ENCODE peak calls at places on chromosome 13, in five cellular contexts. One of them, this sample, is unnamed.

GRCh38 chr13:24605923-24606372 is 74.3 kb upstream of the ATP12A start:
- DNase-seq in activated CD4-positive, alpha-beta T cell treated with anti-CD3 and anti-CD28 coated beads, Interleukin-2, amount 50 U/mL, for 1 hour: no peak
- DNase-seq in activated CD8-positive, alpha-beta memory T cell treated with anti-CD3 and anti-CD28 coated beads for 24 hours: peak
- DNase-seq in cortex of kidney: no peak
- DNase-seq in lung: no peak
- DNase-seq in this sample: peak

GRCh38 chr13:100068532-100068931 is 20.4 kb upstream of the PCCA start:
- DNase-seq in activated CD4-positive, alpha-beta T cell treated with anti-CD3 and anti-CD28 coated beads, Interleukin-2, amount 50 U/mL, for 1 hour: no peak
- DNase-seq in activated CD8-positive, alpha-beta memory T cell treated with anti-CD3 and anti-CD28 coated beads for 24 hours: no peak
- DNase-seq in cortex of kidney: no peak
- DNase-seq in lung: no peak
- DNase-seq in this sample: no peak

GRCh38 chr13:29752175-29752574 is 98.2 kb downstream of the UBL3 start:
- DNase-seq in activated CD4-positive, alpha-beta T cell treated with anti-CD3 and anti-CD28 coated beads, Interleukin-2, amount 50 U/mL, for 1 hour: no peak
- DNase-seq in activated CD8-positive, alpha-beta memory T cell treated with anti-CD3 and anti-CD28 coated beads for 24 hours: no peak
- DNase-seq in cortex of kidney: no peak
- DNase-seq in lung: no peak
- DNase-seq in this sample: no peak

GRCh38 chr13:23074054-23074805 is 106.5 kb upstream of the SGCG start:
- DNase-seq in activated CD4-positive, alpha-beta T cell treated with anti-CD3 and anti-CD28 coated beads, Interleukin-2, amount 50 U/mL, for 1 hour: no peak
- DNase-seq in activated CD8-positive, alpha-beta memory T cell treated with anti-CD3 and anti-CD28 coated beads for 24 hours: no peak
- DNase-seq in cortex of kidney: no peak
- DNase-seq in lung: no peak
- DNase-seq in this sample: no peak

GRCh38 chr13:109857803-109858202 is 71.4 kb upstream of the IRS2 start:
- DNase-seq in activated CD4-positive, alpha-beta T cell treated with anti-CD3 and anti-CD28 coated beads, Interleukin-2, amount 50 U/mL, for 1 hour: no peak
- DNase-seq in activated CD8-positive, alpha-beta memory T cell treated with anti-CD3 and anti-CD28 coated beads for 24 hours: no peak
- DNase-seq in cortex of kidney: no peak
- DNase-seq in lung: peak
- DNase-seq in this sample: no peak

GRCh38 chr13:20711301-20712044 is 8.0 kb downstream of the IL17D start:
- DNase-seq in activated CD4-positive, alpha-beta T cell treated with anti-CD3 and anti-CD28 coated beads, Interleukin-2, amount 50 U/mL, for 1 hour: no peak
- DNase-seq in activated CD8-positive, alpha-beta memory T cell treated with anti-CD3 and anti-CD28 coated beads for 24 hours: no peak
- DNase-seq in cortex of kidney: no peak
- DNase-seq in lung: no peak
- DNase-seq in this sample: no peak

GRCh38 chr13:111610077-111610476 is 289.6 kb downstream of the TEX29 start:
- DNase-seq in activated CD4-positive, alpha-beta T cell treated with anti-CD3 and anti-CD28 coated beads, Interleukin-2, amount 50 U/mL, for 1 hour: no peak
- DNase-seq in activated CD8-positive, alpha-beta memory T cell treated with anti-CD3 and anti-CD28 coated beads for 24 hours: no peak
- DNase-seq in cortex of kidney: no peak
- DNase-seq in lung: no peak
- DNase-seq in this sample: no peak

GRCh38 chr13:67186985-67187569 is 43.1 kb downstream of the PCDH9 start:
- DNase-seq in activated CD4-positive, alpha-beta T cell treated with anti-CD3 and anti-CD28 coated beads, Interleukin-2, amount 50 U/mL, for 1 hour: no peak
- DNase-seq in activated CD8-positive, alpha-beta memory T cell treated with anti-CD3 and anti-CD28 coated beads for 24 hours: no peak
- DNase-seq in cortex of kidney: no peak
- DNase-seq in lung: no peak
- DNase-seq in this sample: no peak

GRCh38 chr13:39385621-39386231 is 217.3 kb downstream of the LHFPL6 start:
- DNase-seq in activated CD4-positive, alpha-beta T cell treated with anti-CD3 and anti-CD28 coated beads, Interleukin-2, amount 50 U/mL, for 1 hour: no peak
- DNase-seq in activated CD8-positive, alpha-beta memory T cell treated with anti-CD3 and anti-CD28 coated beads for 24 hours: no peak
- DNase-seq in cortex of kidney: no peak
- DNase-seq in lung: no peak
- DNase-seq in this sample: peak

GRCh38 chr13:88144580-88144979 is 473.4 kb downstream of the SLITRK5 start:
- DNase-seq in activated CD4-positive, alpha-beta T cell treated with anti-CD3 and anti-CD28 coated beads, Interleukin-2, amount 50 U/mL, for 1 hour: no peak
- DNase-seq in activated CD8-positive, alpha-beta memory T cell treated with anti-CD3 and anti-CD28 coated beads for 24 hours: no peak
- DNase-seq in cortex of kidney: no peak
- DNase-seq in lung: no peak
- DNase-seq in this sample: no peak

GRCh38 chr13:80339841-80340642 is 884 bp downstream of the SPRY2 start:
- DNase-seq in activated CD4-positive, alpha-beta T cell treated with anti-CD3 and anti-CD28 coated beads, Interleukin-2, amount 50 U/mL, for 1 hour: no peak
- DNase-seq in activated CD8-positive, alpha-beta memory T cell treated with anti-CD3 and anti-CD28 coated beads for 24 hours: peak
- DNase-seq in cortex of kidney: no peak
- DNase-seq in lung: peak
- DNase-seq in this sample: no peak

GRCh38 chr13:57832187-57832586 is 200.6 kb downstream of the PCDH17 start:
- DNase-seq in activated CD4-positive, alpha-beta T cell treated with anti-CD3 and anti-CD28 coated beads, Interleukin-2, amount 50 U/mL, for 1 hour: no peak
- DNase-seq in activated CD8-positive, alpha-beta memory T cell treated with anti-CD3 and anti-CD28 coated beads for 24 hours: no peak
- DNase-seq in cortex of kidney: no peak
- DNase-seq in lung: no peak
- DNase-seq in this sample: no peak

GRCh38 chr13:40589285-40590109 is 76.9 kb downstream of the FOXO1 start:
- DNase-seq in activated CD4-positive, alpha-beta T cell treated with anti-CD3 and anti-CD28 coated beads, Interleukin-2, amount 50 U/mL, for 1 hour: no peak
- DNase-seq in activated CD8-positive, alpha-beta memory T cell treated with anti-CD3 and anti-CD28 coated beads for 24 hours: no peak
- DNase-seq in cortex of kidney: no peak
- DNase-seq in lung: no peak
- DNase-seq in this sample: no peak

GRCh38 chr13:43720780-43721397 is 65.9 kb downstream of the ENOX1 start:
- DNase-seq in activated CD4-positive, alpha-beta T cell treated with anti-CD3 and anti-CD28 coated beads, Interleukin-2, amount 50 U/mL, for 1 hour: no peak
- DNase-seq in activated CD8-positive, alpha-beta memory T cell treated with anti-CD3 and anti-CD28 coated beads for 24 hours: no peak
- DNase-seq in cortex of kidney: no peak
- DNase-seq in lung: no peak
- DNase-seq in this sample: no peak

GRCh38 chr13:29923554-29924481 is 73.4 kb upstream of the UBL3 start:
- DNase-seq in activated CD4-positive, alpha-beta T cell treated with anti-CD3 and anti-CD28 coated beads, Interleukin-2, amount 50 U/mL, for 1 hour: peak
- DNase-seq in activated CD8-positive, alpha-beta memory T cell treated with anti-CD3 and anti-CD28 coated beads for 24 hours: peak
- DNase-seq in cortex of kidney: no peak
- DNase-seq in lung: peak
- DNase-seq in this sample: peak

GRCh38 chr13:92590503-92590908 is 636.1 kb upstream of the GPC6 start:
- DNase-seq in activated CD4-positive, alpha-beta T cell treated with anti-CD3 and anti-CD28 coated beads, Interleukin-2, amount 50 U/mL, for 1 hour: no peak
- DNase-seq in activated CD8-positive, alpha-beta memory T cell treated with anti-CD3 and anti-CD28 coated beads for 24 hours: no peak
- DNase-seq in cortex of kidney: no peak
- DNase-seq in lung: no peak
- DNase-seq in this sample: no peak

GRCh38 chr13:112172641-112173171 is 105.8 kb downstream of the SOX1 start:
- DNase-seq in activated CD4-positive, alpha-beta T cell treated with anti-CD3 and anti-CD28 coated beads, Interleukin-2, amount 50 U/mL, for 1 hour: no peak
- DNase-seq in activated CD8-positive, alpha-beta memory T cell treated with anti-CD3 and anti-CD28 coated beads for 24 hours: no peak
- DNase-seq in cortex of kidney: no peak
- DNase-seq in lung: no peak
- DNase-seq in this sample: no peak

GRCh38 chr13:73991884-73992283 is 142.3 kb downstream of the KLF12 start:
- DNase-seq in activated CD4-positive, alpha-beta T cell treated with anti-CD3 and anti-CD28 coated beads, Interleukin-2, amount 50 U/mL, for 1 hour: no peak
- DNase-seq in activated CD8-positive, alpha-beta memory T cell treated with anti-CD3 and anti-CD28 coated beads for 24 hours: no peak
- DNase-seq in cortex of kidney: no peak
- DNase-seq in lung: no peak
- DNase-seq in this sample: no peak

GRCh38 chr13:108895220-108895704 is 265.9 kb downstream of the MYO16 start:
- DNase-seq in activated CD4-positive, alpha-beta T cell treated with anti-CD3 and anti-CD28 coated beads, Interleukin-2, amount 50 U/mL, for 1 hour: no peak
- DNase-seq in activated CD8-positive, alpha-beta memory T cell treated with anti-CD3 and anti-CD28 coated beads for 24 hours: no peak
- DNase-seq in cortex of kidney: no peak
- DNase-seq in lung: no peak
- DNase-seq in this sample: no peak

GRCh38 chr13:36789061-36789460 is 30.0 kb upstream of the RFXAP start:
- DNase-seq in activated CD4-positive, alpha-beta T cell treated with anti-CD3 and anti-CD28 coated beads, Interleukin-2, amount 50 U/mL, for 1 hour: no peak
- DNase-seq in activated CD8-positive, alpha-beta memory T cell treated with anti-CD3 and anti-CD28 coated beads for 24 hours: no peak
- DNase-seq in cortex of kidney: no peak
- DNase-seq in lung: no peak
- DNase-seq in this sample: no peak

GRCh38 chr13:50715402-50716146 is 127.9 kb downstream of the DLEU7 start:
- DNase-seq in activated CD4-positive, alpha-beta T cell treated with anti-CD3 and anti-CD28 coated beads, Interleukin-2, amount 50 U/mL, for 1 hour: no peak
- DNase-seq in activated CD8-positive, alpha-beta memory T cell treated with anti-CD3 and anti-CD28 coated beads for 24 hours: no peak
- DNase-seq in cortex of kidney: no peak
- DNase-seq in lung: peak
- DNase-seq in this sample: no peak

GRCh38 chr13:64369121-64369520 is 2861.0 kb downstream of the PCDH9 start:
- DNase-seq in activated CD4-positive, alpha-beta T cell treated with anti-CD3 and anti-CD28 coated beads, Interleukin-2, amount 50 U/mL, for 1 hour: no peak
- DNase-seq in activated CD8-positive, alpha-beta memory T cell treated with anti-CD3 and anti-CD28 coated beads for 24 hours: no peak
- DNase-seq in cortex of kidney: no peak
- DNase-seq in lung: no peak
- DNase-seq in this sample: no peak

GRCh38 chr13:40232321-40232720 is 434.1 kb downstream of the FOXO1 start:
- DNase-seq in activated CD4-positive, alpha-beta T cell treated with anti-CD3 and anti-CD28 coated beads, Interleukin-2, amount 50 U/mL, for 1 hour: no peak
- DNase-seq in activated CD8-positive, alpha-beta memory T cell treated with anti-CD3 and anti-CD28 coated beads for 24 hours: no peak
- DNase-seq in cortex of kidney: no peak
- DNase-seq in lung: no peak
- DNase-seq in this sample: no peak

GRCh38 chr13:21074601-21075302 is 13.4 kb upstream of the LATS2 start:
- DNase-seq in activated CD4-positive, alpha-beta T cell treated with anti-CD3 and anti-CD28 coated beads, Interleukin-2, amount 50 U/mL, for 1 hour: no peak
- DNase-seq in activated CD8-positive, alpha-beta memory T cell treated with anti-CD3 and anti-CD28 coated beads for 24 hours: peak
- DNase-seq in cortex of kidney: no peak
- DNase-seq in lung: no peak
- DNase-seq in this sample: no peak

GRCh38 chr13:48110930-48111721 is 16.2 kb upstream of the MED4 start:
- DNase-seq in activated CD4-positive, alpha-beta T cell treated with anti-CD3 and anti-CD28 coated beads, Interleukin-2, amount 50 U/mL, for 1 hour: no peak
- DNase-seq in activated CD8-positive, alpha-beta memory T cell treated with anti-CD3 and anti-CD28 coated beads for 24 hours: no peak
- DNase-seq in cortex of kidney: no peak
- DNase-seq in lung: no peak
- DNase-seq in this sample: no peak

GRCh38 chr13:74662895-74663294 is 528.7 kb upstream of the KLF12 start:
- DNase-seq in activated CD4-positive, alpha-beta T cell treated with anti-CD3 and anti-CD28 coated beads, Interleukin-2, amount 50 U/mL, for 1 hour: no peak
- DNase-seq in activated CD8-positive, alpha-beta memory T cell treated with anti-CD3 and anti-CD28 coated beads for 24 hours: no peak
- DNase-seq in cortex of kidney: no peak
- DNase-seq in lung: no peak
- DNase-seq in this sample: no peak

GRCh38 chr13:49356224-49356623 is 87.6 kb downstream of the CAB39L start:
- DNase-seq in activated CD4-positive, alpha-beta T cell treated with anti-CD3 and anti-CD28 coated beads, Interleukin-2, amount 50 U/mL, for 1 hour: no peak
- DNase-seq in activated CD8-positive, alpha-beta memory T cell treated with anti-CD3 and anti-CD28 coated beads for 24 hours: no peak
- DNase-seq in cortex of kidney: no peak
- DNase-seq in lung: no peak
- DNase-seq in this sample: no peak

GRCh38 chr13:36261976-36262375 is 35.6 kb downstream of the CCDC169 start:
- DNase-seq in activated CD4-positive, alpha-beta T cell treated with anti-CD3 and anti-CD28 coated beads, Interleukin-2, amount 50 U/mL, for 1 hour: no peak
- DNase-seq in activated CD8-positive, alpha-beta memory T cell treated with anti-CD3 and anti-CD28 coated beads for 24 hours: no peak
- DNase-seq in cortex of kidney: no peak
- DNase-seq in lung: no peak
- DNase-seq in this sample: no peak

GRCh38 chr13:95494082-95494681 is 58.3 kb upstream of the CLDN10 start:
- DNase-seq in activated CD4-positive, alpha-beta T cell treated with anti-CD3 and anti-CD28 coated beads, Interleukin-2, amount 50 U/mL, for 1 hour: no peak
- DNase-seq in activated CD8-positive, alpha-beta memory T cell treated with anti-CD3 and anti-CD28 coated beads for 24 hours: no peak
- DNase-seq in cortex of kidney: no peak
- DNase-seq in lung: no peak
- DNase-seq in this sample: no peak

GRCh38 chr13:48579167-48579918 is 46.5 kb upstream of the RCBTB2 start:
- DNase-seq in activated CD4-positive, alpha-beta T cell treated with anti-CD3 and anti-CD28 coated beads, Interleukin-2, amount 50 U/mL, for 1 hour: no peak
- DNase-seq in activated CD8-positive, alpha-beta memory T cell treated with anti-CD3 and anti-CD28 coated beads for 24 hours: no peak
- DNase-seq in cortex of kidney: no peak
- DNase-seq in lung: no peak
- DNase-seq in this sample: no peak

GRCh38 chr13:53105881-53106280 is 77.3 kb downstream of the OLFM4 start:
- DNase-seq in activated CD4-positive, alpha-beta T cell treated with anti-CD3 and anti-CD28 coated beads, Interleukin-2, amount 50 U/mL, for 1 hour: no peak
- DNase-seq in activated CD8-positive, alpha-beta memory T cell treated with anti-CD3 and anti-CD28 coated beads for 24 hours: no peak
- DNase-seq in cortex of kidney: no peak
- DNase-seq in lung: no peak
- DNase-seq in this sample: no peak

GRCh38 chr13:24491853-24492252 is 20.7 kb downstream of the PARP4 start:
- DNase-seq in activated CD4-positive, alpha-beta T cell treated with anti-CD3 and anti-CD28 coated beads, Interleukin-2, amount 50 U/mL, for 1 hour: no peak
- DNase-seq in activated CD8-positive, alpha-beta memory T cell treated with anti-CD3 and anti-CD28 coated beads for 24 hours: no peak
- DNase-seq in cortex of kidney: no peak
- DNase-seq in lung: no peak
- DNase-seq in this sample: no peak

GRCh38 chr13:98941118-98941517 is 36.7 kb downstream of the DOCK9 start:
- DNase-seq in activated CD4-positive, alpha-beta T cell treated with anti-CD3 and anti-CD28 coated beads, Interleukin-2, amount 50 U/mL, for 1 hour: no peak
- DNase-seq in activated CD8-positive, alpha-beta memory T cell treated with anti-CD3 and anti-CD28 coated beads for 24 hours: no peak
- DNase-seq in cortex of kidney: no peak
- DNase-seq in lung: no peak
- DNase-seq in this sample: no peak

GRCh38 chr13:75876371-75877050 is 240.4 kb downstream of the LMO7 start:
- DNase-seq in activated CD4-positive, alpha-beta T cell treated with anti-CD3 and anti-CD28 coated beads, Interleukin-2, amount 50 U/mL, for 1 hour: peak
- DNase-seq in activated CD8-positive, alpha-beta memory T cell treated with anti-CD3 and anti-CD28 coated beads for 24 hours: peak
- DNase-seq in cortex of kidney: no peak
- DNase-seq in lung: peak
- DNase-seq in this sample: peak